ENCODE peak calls at places on chromosomes 1 and 21, in seven cellular contexts. F is GM20000, L is NCI-H345, U is activated T-cell treated with anti-CD3 and anti-CD28 coated beads for 24 hours, I is NCI-H748 treated with DMSO at 0.1 percent for 48 hours, Q is HEK293T, K is breast epithelium. A is an unnamed sample.

GRCh38 chr1:101161619-101162018 is 75.2 kb upstream of the S1PR1 start:
- DNase-seq in F (no peak), L (no peak), U (no peak), I (no peak), Q (no peak), K (no peak), A (no peak)

GRCh38 chr1:2081326-2081885 is 31.2 kb downstream of the PRKCZ start:
- DNase-seq in F (no peak), L (no peak), U (no peak), I (no peak), Q (no peak), K (no peak), A (no peak)

GRCh38 chr1:93623875-93624274 is 57.8 kb downstream of the BCAR3 start:
- DNase-seq in F (no peak), L (no peak), U (no peak), I (no peak), Q (no peak), K (no peak), A (no peak)

GRCh38 chr1:33094971-33095604 is 14.1 kb downstream of the AZIN2 start:
- DNase-seq in F (no peak), L (peak), U (no peak), I (peak), Q (peak), K (peak), A (peak)

GRCh38 chr1:44259090-44259489 is 45.8 kb downstream of the DMAP1 start:
- DNase-seq in F (no peak), L (no peak), U (no peak), I (no peak), Q (no peak), K (no peak), A (no peak)

GRCh38 chr1:203282720-203283542 is 22.4 kb upstream of the BTG2 start:
- DNase-seq in F (no peak), L (no peak), U (no peak), I (no peak), Q (no peak), K (peak), A (peak)

GRCh38 chr1:151840421-151840820 is 801 bp upstream of the C2CD4D start:
- DNase-seq in F (no peak), L (no peak), U (no peak), I (no peak), Q (no peak), K (no peak), A (no peak)

GRCh38 chr1:22806584-22806983 is 95.9 kb downstream of the EPHB2 start:
- DNase-seq in F (no peak), L (peak), U (no peak), I (peak), Q (no peak), K (no peak), A (no peak)

GRCh38 chr1:153643825-153644224 is 10.0 kb downstream of the CHTOP start:
- DNase-seq in F (no peak), L (no peak), U (no peak), I (no peak), Q (no peak), K (no peak), A (no peak)

GRCh38 chr1:223706077-223706988 is 6.0 kb upstream of the CAPN2 start:
- DNase-seq in F (no peak), L (peak), U (no peak), I (no peak), Q (no peak), K (no peak), A (no peak)

GRCh38 chr1:43831866-43832654 is 101.5 kb upstream of the ARTN start:
- DNase-seq in F (peak), L (no peak), U (no peak), I (no peak), Q (no peak), K (no peak), A (no peak)

GRCh38 chr21:28444567-28444966 is 548.1 kb downstream of the LTN1 start:
- DNase-seq in F (no peak), L (no peak), U (no peak), I (no peak), Q (no peak), K (no peak), A (no peak)

GRCh38 chr21:43301424-43302355 is 125.2 kb downstream of the SIK1 start:
- DNase-seq in F (no peak), L (no peak), U (no peak), I (no peak), Q (no peak), K (no peak), A (no peak)

GRCh38 chr1:34362949-34363348 is 186.2 kb downstream of the C1orf94 start:
- DNase-seq in F (no peak), L (peak), U (no peak), I (no peak), Q (no peak), K (no peak), A (no peak)

GRCh38 chr1:219304227-219305226 is 130.8 kb downstream of the LYPLAL1 start:
- DNase-seq in F (no peak), L (no peak), U (no peak), I (no peak), Q (no peak), K (peak), A (no peak)

GRCh38 chr1:6033986-6034749 is 11.5 kb upstream of the KCNAB2 start:
- DNase-seq in F (no peak), L (peak), U (no peak), I (peak), Q (peak), K (no peak), A (peak)

GRCh38 chr1:185850366-185850765 is 116.2 kb downstream of the HMCN1 start:
- DNase-seq in F (no peak), L (no peak), U (no peak), I (no peak), Q (no peak), K (no peak), A (no peak)

GRCh38 chr1:10788592-10789006 is 7.8 kb downstream of the CASZ1 start:
- DNase-seq in F (no peak), L (no peak), U (no peak), I (no peak), Q (no peak), K (no peak), A (no peak)

GRCh38 chr1:42171679-42172266 is 7.2 kb upstream of the GUCA2A start:
- DNase-seq in F (no peak), L (no peak), U (no peak), I (no peak), Q (no peak), K (no peak), A (no peak)

GRCh38 chr21:34639250-34639649 is 24.3 kb upstream of the RCAN1 start:
- DNase-seq in F (no peak), L (no peak), U (no peak), I (no peak), Q (no peak), K (no peak), A (no peak)

GRCh38 chr1:150706091-150706490 is 9.1 kb upstream of the GOLPH3L start:
- DNase-seq in F (no peak), L (no peak), U (no peak), I (no peak), Q (no peak), K (no peak), A (no peak)

GRCh38 chr1:61293197-61293596 is 210.8 kb downstream of the NFIA start:
- DNase-seq in F (no peak), L (no peak), U (no peak), I (no peak), Q (no peak), K (no peak), A (no peak)

GRCh38 chr1:40944841-40945430 is 34.6 kb upstream of the CTPS1 start:
- DNase-seq in F (no peak), L (no peak), U (no peak), I (no peak), Q (no peak), K (no peak), A (no peak)

GRCh38 chr1:217522280-217522679 is 108.6 kb downstream of the GPATCH2 start:
- DNase-seq in F (no peak), L (no peak), U (no peak), I (no peak), Q (no peak), K (no peak), A (no peak)

GRCh38 chr1:22584001-22584557 is 20.8 kb downstream of the EPHA8 start:
- DNase-seq in F (no peak), L (no peak), U (no peak), I (no peak), Q (no peak), K (no peak), A (no peak)

GRCh38 chr1:225881081-225882007 is 836 bp downstream of the TMEM63A start:
- DNase-seq in F (peak), L (no peak), U (peak), I (no peak), Q (no peak), K (peak), A (no peak)

GRCh38 chr1:112954059-112954458 is 1.9 kb downstream of the SLC16A1 start:
- DNase-seq in F (no peak), L (no peak), U (no peak), I (no peak), Q (no peak), K (no peak), A (no peak)

GRCh38 chr1:87754036-87754603 is 425.4 kb downstream of the LMO4 start:
- DNase-seq in F (no peak), L (no peak), U (no peak), I (no peak), Q (peak), K (no peak), A (no peak)

GRCh38 chr1:78650114-78650513 is 483 bp downstream of the IFI44 start:
- DNase-seq in F (no peak), L (no peak), U (no peak), I (no peak), Q (no peak), K (no peak), A (no peak)

GRCh38 chr1:183349201-183349711 is 68.9 kb downstream of the NMNAT2 start:
- DNase-seq in F (no peak), L (peak), U (no peak), I (no peak), Q (peak), K (no peak), A (no peak)

GRCh38 chr1:145690587-145691558 is 16.3 kb downstream of the PDZK1 start:
- DNase-seq in F (peak), L (no peak), U (peak), I (no peak), Q (no peak), K (no peak), A (no peak)

GRCh38 chr1:232950919-232951579 is 638 bp downstream of the NTPCR start:
- DNase-seq in F (peak), L (no peak), U (no peak), I (no peak), Q (peak), K (no peak), A (no peak)

GRCh38 chr21:45471229-45472052 is 66.5 kb downstream of the COL18A1 start:
- DNase-seq in F (no peak), L (no peak), U (no peak), I (no peak), Q (no peak), K (no peak), A (no peak)